ENCODE peak calls at places on chromosomes 7 and 10, in four cellular contexts. A, S, Y and C are unnamed samples.

GRCh38 chr10:75530337-75530736 is 98.9 kb downstream of the LRMDA start:
- DNase-seq in A (no peak), S (no peak), Y (peak; percentile 21), C (no peak)

GRCh38 chr7:85186083-85186520 is 754 bp downstream of the SEMA3D start:
- DNase-seq in A (no peak), S (no peak), Y (peak; percentile 26), C (peak; percentile 23)

GRCh38 chr7:142790056-142790455 is 19.3 kb downstream of the PRSS2 start:
- DNase-seq in A (no peak), S (no peak), Y (no peak), C (no peak)

GRCh38 chr10:58431903-58432302 is 46.7 kb downstream of the TFAM start:
- DNase-seq in A (no peak), S (no peak), Y (no peak), C (no peak)

GRCh38 chr7:67896721-67897120 is 900.1 kb downstream of the TYW1 start:
- DNase-seq in A (no peak), S (no peak), Y (no peak), C (no peak)

GRCh38 chr10:23512355-23513058 is 73.6 kb downstream of the OTUD1 start:
- DNase-seq in A (no peak), S (no peak), Y (peak; percentile 22), C (peak; percentile 65)

GRCh38 chr10:70615784-70616511 is 13.4 kb upstream of the PRF1 start:
- DNase-seq in A (no peak), S (no peak), Y (no peak), C (no peak)

GRCh38 chr7:73730485-73730884 is 8.1 kb downstream of the ABHD11 start:
- DNase-seq in A (no peak), S (no peak), Y (no peak), C (no peak)

GRCh38 chr7:32506266-32507054 is 11.2 kb downstream of the AVL9 start:
- DNase-seq in A (no peak), S (no peak), Y (peak; percentile 43), C (peak; percentile 89)

GRCh38 chr10:11165591-11166543 is 148.2 kb downstream of the CELF2 start:
- DNase-seq in A (no peak), S (peak; percentile 89), Y (no peak), C (no peak)

GRCh38 chr7:22480523-22481075 is 19.4 kb downstream of the STEAP1B start:
- DNase-seq in A (no peak), S (no peak), Y (no peak), C (no peak)

GRCh38 chr7:100865971-100866720 is 1.0 kb upstream of the TRIP6 start:
- DNase-seq in A (no peak), S (peak; percentile 69), Y (no peak), C (no peak)